ENCODE peak calls at places on chromosome 14, in nine cellular contexts. B is keratinocyte, S is coronary artery, I is brain microvascular endothelial cell, T is right lobe of liver, Q is upper lobe of right lung, F is tibial artery, X is WERI-Rb-1, K is HL-60. C is an unnamed sample.

GRCh38 chr14:89504602-89505320 is 87.7 kb upstream of the FOXN3 start:
- DNase-seq in B (peak), S (no peak), I (peak), T (no peak), Q (no peak), F (no peak), X (no peak), K (peak), C (no peak)

GRCh38 chr14:68663385-68664076 is 129.3 kb downstream of the ZFP36L1 start:
- DNase-seq in B (no peak), S (peak), I (peak), T (no peak), Q (no peak), F (no peak), X (no peak), K (no peak), C (no peak)

GRCh38 chr14:61549425-61549824 is 145.9 kb upstream of the HIF1A start:
- DNase-seq in B (no peak), S (no peak), I (no peak), T (no peak), Q (no peak), F (no peak), X (no peak), K (no peak), C (no peak)

GRCh38 chr14:70269582-70269981 is 80.8 kb upstream of the SLC8A3 start:
- DNase-seq in B (no peak), S (no peak), I (no peak), T (no peak), Q (no peak), F (no peak), X (no peak), K (no peak), C (no peak)

GRCh38 chr14:34583525-34583924 is 44.0 kb upstream of the EAPP start:
- DNase-seq in B (no peak), S (no peak), I (no peak), T (peak), Q (no peak), F (no peak), X (no peak), K (no peak), C (no peak)

GRCh38 chr14:91175296-91175695 is 61.4 kb downstream of the DGLUCY start:
- DNase-seq in B (no peak), S (no peak), I (no peak), T (no peak), Q (no peak), F (no peak), X (no peak), K (no peak), C (no peak)

GRCh38 chr14:95059126-95059525 is 98.2 kb downstream of the DICER1 start:
- DNase-seq in B (no peak), S (no peak), I (no peak), T (no peak), Q (peak), F (no peak), X (no peak), K (no peak), C (no peak)

GRCh38 chr14:64060648-64061096 is 207.9 kb downstream of the SYNE2 start:
- DNase-seq in B (peak), S (no peak), I (peak), T (no peak), Q (no peak), F (no peak), X (peak), K (no peak), C (no peak)

GRCh38 chr14:68473794-68474193 is 319.1 kb downstream of the ZFP36L1 start:
- DNase-seq in B (no peak), S (no peak), I (no peak), T (no peak), Q (no peak), F (no peak), X (no peak), K (no peak), C (no peak)

GRCh38 chr14:96105921-96106441 is 66.8 kb downstream of the C14orf132 start:
- DNase-seq in B (no peak), S (no peak), I (no peak), T (peak), Q (no peak), F (peak), X (no peak), K (no peak), C (no peak)

GRCh38 chr14:105204206-105204930 is 23.3 kb upstream of the NUDT14 start:
- DNase-seq in B (peak), S (no peak), I (no peak), T (peak), Q (peak), F (no peak), X (no peak), K (no peak), C (no peak)

GRCh38 chr14:85217412-85217811 is 312.5 kb upstream of the FLRT2 start:
- DNase-seq in B (no peak), S (no peak), I (peak), T (no peak), Q (no peak), F (no peak), X (no peak), K (no peak), C (no peak)

GRCh38 chr14:95258156-95258555 is 61.6 kb downstream of the CLMN start:
- DNase-seq in B (no peak), S (no peak), I (no peak), T (no peak), Q (no peak), F (no peak), X (no peak), K (no peak), C (no peak)

GRCh38 chr14:75861161-75861621 is 120.6 kb downstream of the TGFB3 start:
- DNase-seq in B (no peak), S (no peak), I (peak), T (no peak), Q (no peak), F (no peak), X (no peak), K (no peak), C (no peak)

GRCh38 chr14:74326369-74327152 is 21.7 kb upstream of the VRTN start:
- DNase-seq in B (no peak), S (no peak), I (no peak), T (no peak), Q (peak), F (no peak), X (no peak), K (no peak), C (no peak)

GRCh38 chr14:74325446-74325845 is 22.7 kb upstream of the ABCD4 start:
- DNase-seq in B (no peak), S (no peak), I (no peak), T (no peak), Q (peak), F (no peak), X (no peak), K (no peak), C (no peak)

DNA sequence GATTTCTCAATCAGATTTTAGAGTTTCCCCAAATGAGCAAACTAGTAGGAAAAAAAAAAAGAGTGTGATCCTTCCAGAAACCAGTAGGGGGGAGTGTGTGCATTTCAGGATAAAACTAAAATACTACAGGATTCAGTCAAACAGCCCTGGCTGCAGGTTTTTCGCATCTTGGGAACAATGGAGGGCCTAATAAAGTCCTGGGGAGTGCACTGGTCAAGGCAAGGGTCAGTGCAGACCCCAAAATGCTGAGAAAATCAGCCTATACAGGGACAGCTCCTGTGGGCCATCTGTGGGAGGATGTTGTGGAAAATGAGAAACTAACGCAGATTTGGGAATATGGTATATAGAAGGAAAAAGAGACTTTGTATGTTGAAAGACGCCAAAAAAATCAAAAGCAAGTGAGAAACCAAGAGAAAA is 22.2 kb upstream of the ABCD4 start:
- DNase-seq in B (no peak), S (no peak), I (peak), T (no peak), Q (no peak), F (no peak), X (no peak), K (no peak), C (no peak)
- H3K27ac ChIP-seq in B (no peak), S (no peak), I (no peak), T (no peak), Q (no peak), F (no peak), X (no peak), K (no peak), C (no peak)

GRCh38 chr14:28756896-28757570 is 9.6 kb upstream of the FOXG1 start:
- DNase-seq in B (no peak), S (no peak), I (peak), T (no peak), Q (no peak), F (no peak), X (peak), K (peak), C (no peak)
- TF ChIP-seq CTCF in B (peak), S (no peak), I (peak), T (peak), Q (peak), F (no peak), X (peak), K (peak), C (peak)

GRCh38 chr14:52153939-52154338 is 85.1 kb upstream of the NID2 start:
- DNase-seq in B (no peak), S (no peak), I (no peak), T (no peak), Q (no peak), F (no peak), X (no peak), K (no peak), C (no peak)

GRCh38 chr14:52146504-52146903 is 77.6 kb upstream of the NID2 start:
- DNase-seq in B (no peak), S (no peak), I (no peak), T (no peak), Q (no peak), F (no peak), X (no peak), K (no peak), C (no peak)

GRCh38 chr14:52142504-52142903 is 73.6 kb upstream of the NID2 start:
- DNase-seq in B (no peak), S (no peak), I (no peak), T (no peak), Q (no peak), F (no peak), X (no peak), K (no peak), C (no peak)

GRCh38 chr14:52150162-52150561 is 81.3 kb upstream of the NID2 start:
- DNase-seq in B (no peak), S (no peak), I (no peak), T (no peak), Q (no peak), F (no peak), X (no peak), K (no peak), C (no peak)

DNA sequence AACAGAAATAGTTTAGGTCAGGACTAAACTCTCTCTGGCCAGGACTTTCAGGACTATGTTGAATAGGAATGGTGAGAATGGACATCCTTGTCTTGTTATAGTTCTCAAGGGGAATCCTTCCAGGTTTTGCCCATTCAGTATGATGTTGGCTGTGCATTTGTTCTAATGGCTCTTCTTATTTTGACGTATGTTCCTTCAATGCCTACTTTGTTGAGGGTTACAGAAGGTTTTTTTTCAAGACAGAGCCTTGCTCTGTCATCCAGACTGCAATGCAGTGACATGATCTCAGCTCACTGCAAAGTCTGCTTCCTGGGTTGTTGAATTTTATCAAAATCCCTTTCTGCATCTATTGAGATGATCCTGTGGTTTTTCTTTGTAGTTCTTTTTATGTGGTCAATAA is 79.5 kb upstream of the NID2 start:
- DNase-seq in B (no peak), S (no peak), I (no peak), T (no peak), Q (no peak), F (no peak), X (no peak), K (no peak), C (no peak)
- H3K27ac ChIP-seq in B (no peak), S (no peak), I (no peak), T (no peak), Q (no peak), F (no peak), X (no peak), K (no peak), C (no peak)

GRCh38 chr14:54567634-54568561 is 970 bp downstream of the SAMD4A start:
- DNase-seq in B (no peak), S (peak), I (peak), T (peak), Q (peak), F (peak), X (peak), K (peak), C (peak)
- TF ChIP-seq CTCF in B (no peak), S (peak), I (no peak), T (no peak), Q (no peak), F (no peak), X (no peak), K (no peak), C (no peak)

C was measured in psoas muscle.